ENCODE peak calls at places on chromosomes 3 and 15, in nine cellular contexts. N is Panc1; K is GM23338; E is cardiac muscle cell; F is CD8-positive, alpha-beta T cell; M is brain microvascular endothelial cell; Y is cardiac fibroblast; T is endothelial cell; D is activated CD8-positive, alpha-beta T cell treated with anti-CD3 and anti-CD28 coated beads for 36 hours. U is an unnamed sample.

GRCh38 chr3:159616234-159616825 is 372.3 kb upstream of the IL12A start:
- DNase-seq in N (no peak), K (peak), E (peak), F (no peak), M (peak), Y (peak), T (peak), D (no peak), U (no peak)

GRCh38 chr3:184795493-184796198 is 16.3 kb upstream of the VPS8 start:
- DNase-seq in N (no peak), K (peak), E (peak), F (no peak), M (no peak), Y (no peak), T (no peak), D (no peak), U (no peak)

GRCh38 chr3:183158552-183159006 is 4.0 kb downstream of the LAMP3 start:
- DNase-seq in N (no peak), K (no peak), E (no peak), F (no peak), M (peak), Y (peak), T (no peak), D (peak), U (peak)

GRCh38 chr15:92074646-92075045 is 221.1 kb downstream of the SLCO3A1 start:
- DNase-seq in N (no peak), K (no peak), E (peak), F (no peak), M (no peak), Y (peak), T (no peak), D (no peak), U (no peak)

GRCh38 chr15:95266481-95267061 is 1035.2 kb downstream of the MCTP2 start:
- DNase-seq in N (no peak), K (no peak), E (no peak), F (no peak), M (no peak), Y (peak), T (no peak), D (no peak), U (no peak)

GRCh38 chr3:153089620-153090019 is 72.4 kb upstream of the RAP2B start:
- DNase-seq in N (no peak), K (no peak), E (no peak), F (no peak), M (no peak), Y (no peak), T (no peak), D (no peak), U (no peak)

GRCh38 chr15:28107111-28107893 is 8.2 kb upstream of the OCA2 start:
- DNase-seq in N (no peak), K (peak), E (peak), F (no peak), M (no peak), Y (peak), T (peak), D (peak), U (no peak)

GRCh38 chr3:51429138-51429537 is 38.1 kb downstream of the RBM15B start:
- DNase-seq in N (no peak), K (no peak), E (no peak), F (no peak), M (no peak), Y (no peak), T (no peak), D (no peak), U (no peak)

GRCh38 chr3:84194032-84194431 is 764.8 kb upstream of the CADM2 start:
- DNase-seq in N (no peak), K (no peak), E (no peak), F (no peak), M (no peak), Y (no peak), T (no peak), D (no peak), U (no peak)

GRCh38 chr3:135528638-135529037 is 436.9 kb upstream of the PPP2R3A start:
- DNase-seq in N (no peak), K (no peak), E (no peak), F (no peak), M (no peak), Y (no peak), T (no peak), D (no peak), U (no peak)

GRCh38 chr15:25501828-25502446 is 63.1 kb upstream of the UBE3A start:
- DNase-seq in N (no peak), K (peak), E (peak), F (no peak), M (peak), Y (peak), T (peak), D (peak), U (no peak)

GRCh38 chr3:25689226-25689625 is 24.5 kb upstream of the TOP2B start:
- DNase-seq in N (no peak), K (no peak), E (no peak), F (no peak), M (no peak), Y (peak), T (peak), D (no peak), U (no peak)

GRCh38 chr15:68888419-68888818 is 41.9 kb upstream of the SPESP1 start:
- DNase-seq in N (no peak), K (peak), E (no peak), F (no peak), M (no peak), Y (no peak), T (no peak), D (peak), U (peak)

DNA sequence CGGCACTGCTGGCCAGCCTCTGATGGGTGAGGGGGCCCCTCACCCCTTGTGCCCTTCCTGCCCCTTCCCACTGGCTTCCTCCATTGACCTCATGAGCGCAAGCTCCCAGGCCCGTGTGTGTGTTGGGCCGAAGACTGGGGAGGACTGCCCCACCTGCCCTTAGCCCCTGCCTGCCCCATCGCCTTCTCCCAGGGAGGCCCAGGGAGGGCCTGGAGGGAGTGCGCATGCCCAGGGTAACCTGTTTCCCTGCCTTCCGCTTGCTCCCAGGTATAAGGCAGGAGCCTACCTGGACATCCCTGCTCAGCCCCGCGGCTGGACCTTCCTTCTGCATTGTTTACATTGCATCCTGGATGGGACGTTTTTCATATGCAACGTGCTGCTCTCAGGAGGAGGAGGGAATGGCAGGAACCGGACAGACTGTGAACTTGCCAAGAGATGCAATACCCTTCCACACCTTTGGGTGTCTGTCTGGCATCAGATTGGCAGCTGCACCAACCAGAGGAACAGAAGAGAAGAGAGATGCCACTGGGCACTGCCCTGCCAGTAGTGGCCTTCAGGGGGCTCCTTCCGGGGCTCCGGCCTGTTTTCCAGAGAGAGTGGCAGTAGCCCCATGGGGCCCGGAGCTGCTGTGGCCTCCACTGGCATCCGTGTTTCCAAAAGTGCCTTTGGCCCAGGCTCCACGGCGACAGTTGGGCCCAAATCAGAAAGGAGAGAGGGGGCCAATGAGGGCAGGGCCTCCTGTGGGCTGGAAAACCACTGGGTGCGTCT is 8.8 kb downstream of the DLL4 start:
- DNase-seq in N (no peak), K (peak), E (no peak), F (no peak), M (no peak), Y (no peak), T (no peak), D (no peak), U (no peak)
- TF ChIP-seq CTCF in N (peak), K (peak), E (peak), F (peak), M (peak), Y (peak), T (no peak), D (peak), U (no peak)

GRCh38 chr3:78201066-78201465 is 1161.2 kb downstream of the ROBO2 start:
- DNase-seq in N (no peak), K (no peak), E (no peak), F (no peak), M (no peak), Y (no peak), T (no peak), D (no peak), U (no peak)

GRCh38 chr3:78204977-78205376 is 1165.1 kb downstream of the ROBO2 start:
- DNase-seq in N (no peak), K (peak), E (peak), F (no peak), M (peak), Y (peak), T (no peak), D (no peak), U (no peak)
- TF ChIP-seq CTCF in N (peak), K (peak), E (no peak), F (no peak), M (peak), Y (no peak), T (no peak), D (no peak), U (no peak)

DNA sequence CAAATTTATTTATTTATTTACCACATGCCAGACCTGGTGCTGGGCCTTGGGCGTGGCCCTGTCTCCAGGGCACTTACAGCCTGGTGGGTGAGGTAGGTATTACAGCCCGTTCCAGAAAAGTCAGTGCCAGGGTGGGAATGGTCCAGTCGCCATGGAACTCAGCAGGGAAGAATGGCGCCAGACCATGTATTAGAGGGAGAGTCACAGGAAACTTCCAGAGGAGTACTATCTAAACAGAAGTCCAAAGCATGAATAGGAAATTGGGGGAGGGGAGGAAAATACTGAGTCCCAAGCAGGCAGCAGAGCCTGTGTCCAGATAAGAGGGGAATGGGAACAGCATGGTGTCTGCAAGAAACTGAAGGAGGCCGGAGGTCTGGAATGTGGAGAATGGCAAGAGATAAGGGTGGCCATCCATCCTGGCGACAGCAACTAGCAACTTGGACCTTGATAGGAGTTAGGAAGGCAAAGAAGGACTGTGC is 27.0 kb downstream of the SH3BP5 start:
- DNase-seq in N (no peak), K (peak), E (peak), F (no peak), M (no peak), Y (peak), T (peak), D (peak), U (no peak)
- TF ChIP-seq CTCF in N (no peak), K (peak), E (peak), F (no peak), M (peak), Y (peak), T (peak), D (peak), U (no peak)

GRCh38 chr15:48955967-48956366 is 7.8 kb downstream of the SHC4 start:
- DNase-seq in N (no peak), K (no peak), E (no peak), F (no peak), M (no peak), Y (no peak), T (no peak), D (no peak), U (no peak)

GRCh38 chr15:48955370-48955769 is 8.3 kb downstream of the SHC4 start:
- DNase-seq in N (no peak), K (no peak), E (no peak), F (no peak), M (no peak), Y (no peak), T (no peak), D (no peak), U (no peak)

DNA sequence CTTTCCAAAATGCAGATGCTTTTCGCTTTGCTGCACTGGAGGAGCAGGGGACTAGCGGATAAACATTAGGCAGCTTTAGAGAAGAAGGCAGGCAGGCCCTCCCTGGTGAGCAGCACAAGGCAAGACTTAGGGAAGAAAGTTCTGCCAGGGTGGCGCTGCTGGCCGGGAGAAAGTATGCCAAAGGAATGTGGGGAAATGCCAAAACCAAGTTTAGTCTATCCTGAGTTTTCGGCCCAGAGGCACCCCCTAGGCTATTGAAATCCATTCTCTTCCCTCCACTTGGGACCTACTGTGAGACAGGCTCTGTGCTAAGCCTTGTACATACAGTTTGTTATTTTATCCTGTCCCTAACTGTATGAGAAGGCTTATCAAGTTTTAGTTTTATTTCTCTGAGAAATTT is 9.2 kb downstream of the SHC4 start:
- DNase-seq in N (no peak), K (peak), E (no peak), F (no peak), M (no peak), Y (peak), T (no peak), D (no peak), U (no peak)
- TF ChIP-seq CTCF in N (no peak), K (no peak), E (no peak), F (no peak), M (peak), Y (no peak), T (no peak), D (no peak), U (no peak)

DNA sequence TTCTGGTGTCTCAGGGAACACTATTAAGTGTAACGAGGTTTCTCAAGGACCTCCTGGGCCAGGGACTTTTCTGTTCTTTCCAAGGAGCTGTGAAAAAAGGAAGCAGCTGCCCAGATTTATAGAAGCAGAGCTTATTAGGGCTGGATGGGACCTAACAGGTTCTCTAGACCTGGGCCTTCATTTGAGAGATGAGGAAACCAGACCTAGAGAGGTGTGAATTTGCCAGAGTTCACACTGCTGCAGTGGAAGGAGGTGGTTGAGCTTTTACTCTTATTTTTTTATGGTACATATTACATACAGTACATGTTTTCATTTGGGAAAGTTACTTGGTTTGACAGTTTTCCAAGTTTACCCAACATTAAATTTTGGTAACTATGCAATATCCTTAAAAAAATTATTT is 16.2 kb downstream of the MAP2K1 start:
- DNase-seq in N (no peak), K (no peak), E (no peak), F (no peak), M (no peak), Y (no peak), T (no peak), D (no peak), U (no peak)
- TF ChIP-seq CTCF in N (no peak), K (no peak), E (no peak), F (no peak), M (no peak), Y (no peak), T (no peak), D (no peak), U (no peak)

DNA sequence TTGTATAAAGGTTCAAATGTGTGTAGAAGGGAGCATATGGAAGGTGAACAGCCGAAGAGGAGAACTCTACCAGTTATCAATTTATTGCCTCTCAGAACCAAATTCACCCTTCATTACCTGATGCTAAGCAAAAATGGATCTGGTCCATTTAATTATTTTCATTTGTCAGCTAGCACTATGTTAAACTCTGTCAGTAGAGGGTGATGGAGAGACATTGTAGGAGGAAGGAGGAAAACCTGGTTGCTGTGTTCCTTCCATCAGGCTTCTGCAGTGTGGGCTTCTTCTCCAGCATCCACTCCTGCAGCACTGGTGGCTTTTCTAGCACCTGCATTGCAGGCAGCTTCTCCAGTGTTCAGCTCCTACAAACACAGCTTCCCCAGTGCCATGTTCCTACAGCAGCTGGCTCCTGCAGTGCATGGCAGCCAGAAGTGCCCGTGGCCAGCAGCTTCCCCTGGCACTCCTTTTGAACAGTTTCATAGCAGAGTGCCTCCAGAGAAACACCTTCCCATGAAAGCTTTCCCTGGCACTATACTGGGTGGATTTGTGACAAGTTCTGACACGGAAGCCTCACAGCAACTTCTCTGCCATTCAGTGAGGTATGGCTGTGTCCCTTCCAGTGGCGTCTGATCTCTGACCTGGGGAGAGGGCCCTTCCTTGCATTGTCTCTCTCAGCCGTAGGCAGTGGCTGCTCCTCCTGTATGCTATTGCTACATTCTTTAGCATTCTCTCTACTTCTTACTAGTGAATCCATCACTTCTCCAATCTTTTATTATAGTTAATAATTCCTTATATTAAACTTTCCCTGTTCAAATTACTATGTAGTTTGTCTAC is 14.6 kb upstream of the IL17RD start:
- DNase-seq in N (no peak), K (peak), E (no peak), F (no peak), M (no peak), Y (peak), T (no peak), D (no peak), U (no peak)
- TF ChIP-seq CTCF in N (peak), K (peak), E (peak), F (no peak), M (peak), Y (peak), T (no peak), D (peak), U (peak)